ENCODE peak calls at places on chromosomes 1 and 21, in eight cellular contexts. C is GM23248; A is astrocyte; K is CD4-positive, CD25-positive, alpha-beta regulatory T cell; Y is tibial artery; N is lower lobe of right lung; F is fibroblast of lung; Q is NT2/D1. M is an unnamed sample.

GRCh38 chr1:11707621-11708276 is 16.2 kb downstream of the DRAXIN start:
- DNase-seq in C (no peak), A (no peak), K (no peak), Y (no peak), N (peak; percentile 64), F (no peak), Q (no peak), M (peak; percentile 83)

GRCh38 chr21:42120056-42120903 is 49.2 kb downstream of the UMODL1 start:
- DNase-seq in C (no peak), A (no peak), K (no peak), Y (no peak), N (no peak), F (no peak), Q (no peak), M (no peak)

GRCh38 chr21:34745557-34746255 is 76.9 kb downstream of the CLIC6 start:
- DNase-seq in C (peak; percentile 90), A (peak; percentile 59), K (peak; percentile 18), Y (peak; percentile 75), N (peak; percentile 80), F (peak; percentile 90), Q (peak; percentile 92), M (peak; percentile 74)

GRCh38 chr1:90362163-90362562 is 354.9 kb downstream of the BARHL2 start:
- DNase-seq in C (no peak), A (no peak), K (no peak), Y (no peak), N (no peak), F (no peak), Q (no peak), M (no peak)

GRCh38 chr1:109371271-109371739 is 26.4 kb downstream of the SORT1 start:
- DNase-seq in C (peak; percentile 93), A (peak; percentile 71), K (no peak), Y (peak; percentile 79), N (no peak), F (peak; percentile 77), Q (no peak), M (no peak)

GRCh38 chr1:200223207-200223606 is 186.6 kb downstream of the ZNF281 start:
- DNase-seq in C (no peak), A (no peak), K (no peak), Y (no peak), N (no peak), F (no peak), Q (no peak), M (no peak)

GRCh38 chr1:77948841-77949424 is 29.9 kb downstream of the FUBP1 start:
- DNase-seq in C (peak; percentile 70), A (peak; percentile 17), K (no peak), Y (no peak), N (no peak), F (peak; percentile 57), Q (no peak), M (no peak)

GRCh38 chr1:41957568-41957967 is 38.8 kb upstream of the HIVEP3 start:
- DNase-seq in C (peak; percentile 94), A (peak; percentile 91), K (no peak), Y (no peak), N (no peak), F (no peak), Q (no peak), M (no peak)

GRCh38 chr1:179728266-179728665 is 14.8 kb upstream of the FAM163A start:
- DNase-seq in C (peak; percentile 11), A (no peak), K (no peak), Y (no peak), N (no peak), F (no peak), Q (no peak), M (no peak)

GRCh38 chr21:45152265-45152746 is 77.9 kb downstream of the ADARB1 start:
- DNase-seq in C (no peak), A (peak; percentile 44), K (peak; percentile 14), Y (peak; percentile 74), N (peak; percentile 77), F (no peak), Q (no peak), M (no peak)

GRCh38 chr1:29712275-29712633 is 475.9 kb downstream of the PTPRU start:
- DNase-seq in C (no peak), A (no peak), K (no peak), Y (no peak), N (no peak), F (no peak), Q (no peak), M (no peak)

GRCh38 chr1:216785760-216786159 is 62.5 kb upstream of the ESRRG start:
- DNase-seq in C (no peak), A (no peak), K (no peak), Y (no peak), N (no peak), F (peak; percentile 20), Q (no peak), M (no peak)

GRCh38 chr21:34977333-34977732 is 71.8 kb downstream of the RUNX1 start:
- DNase-seq in C (no peak), A (no peak), K (no peak), Y (no peak), N (no peak), F (no peak), Q (no peak), M (no peak)

GRCh38 chr1:33641099-33641830 is 168.8 kb downstream of the ZSCAN20 start:
- DNase-seq in C (peak; percentile 81), A (peak; percentile 16), K (no peak), Y (no peak), N (no peak), F (no peak), Q (peak; percentile 47), M (no peak)

GRCh38 chr1:209012443-209013196 is 570.9 kb upstream of the CAMK1G start:
- DNase-seq in C (no peak), A (no peak), K (no peak), Y (no peak), N (no peak), F (no peak), Q (no peak), M (no peak)

GRCh38 chr21:16912075-16912474 is 600.8 kb upstream of the CXADR start:
- DNase-seq in C (peak; percentile 67), A (peak; percentile 84), K (no peak), Y (no peak), N (no peak), F (peak; percentile 4), Q (no peak), M (no peak)

GRCh38 chr1:2642560-2643413 is 10.0 kb upstream of the MMEL1 start:
- DNase-seq in C (peak; percentile 95), A (peak; percentile 74), K (peak; percentile 93), Y (peak; percentile 93), N (peak; percentile 92), F (peak; percentile 87), Q (peak; percentile 71), M (peak; percentile 83)

DNA sequence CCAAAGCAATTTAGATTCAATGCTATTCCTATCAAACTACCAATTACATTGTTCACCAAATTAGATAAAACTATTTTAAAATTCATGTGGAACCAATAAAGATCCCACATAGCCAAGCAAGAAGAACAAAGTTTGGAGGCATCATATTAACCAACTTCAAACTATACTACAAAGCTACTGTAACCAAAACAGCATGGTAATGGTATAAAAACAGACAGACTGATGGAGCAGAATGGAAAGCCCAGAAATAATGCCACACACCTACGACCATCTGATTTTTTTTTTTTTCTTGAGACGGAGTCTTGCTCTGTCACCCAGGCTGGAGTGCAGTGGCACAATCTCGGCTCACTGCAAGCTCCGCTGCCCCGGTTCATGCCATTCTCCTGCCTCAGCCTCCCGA is 7.1 kb downstream of the ZNF124 start:
- DNase-seq in C (no peak), A (no peak), K (no peak), Y (no peak), N (no peak), F (no peak), Q (no peak), M (no peak)
- H3K9me3 ChIP-seq in C (peaks cover 4% of the 10 kb centered on the region), A (peaks cover 3% of the 10 kb centered on the region), K (peaks cover 65% of the 10 kb centered on the region), Y (peaks cover 17% of the 10 kb centered on the region), N (peaks cover 74% of the 10 kb centered on the region), F (no peaks in the 10 kb centered on the region), Q (peaks cover 84% of the 10 kb centered on the region), M (peaks cover 52% of the 10 kb centered on the region)

GRCh38 chr1:230621290-230622022 is 20.8 kb upstream of the COG2 start:
- DNase-seq in C (no peak), A (no peak), K (no peak), Y (no peak), N (no peak), F (no peak), Q (no peak), M (no peak)
- H3K9me3 ChIP-seq in C (no peaks in the 10 kb centered on the region), A (no peaks in the 10 kb centered on the region), K (no peaks in the 10 kb centered on the region), Y (no peaks in the 10 kb centered on the region), N (no peaks in the 10 kb centered on the region), F (no peaks in the 10 kb centered on the region), Q (no peaks in the 10 kb centered on the region), M (no peaks in the 10 kb centered on the region)

DNA sequence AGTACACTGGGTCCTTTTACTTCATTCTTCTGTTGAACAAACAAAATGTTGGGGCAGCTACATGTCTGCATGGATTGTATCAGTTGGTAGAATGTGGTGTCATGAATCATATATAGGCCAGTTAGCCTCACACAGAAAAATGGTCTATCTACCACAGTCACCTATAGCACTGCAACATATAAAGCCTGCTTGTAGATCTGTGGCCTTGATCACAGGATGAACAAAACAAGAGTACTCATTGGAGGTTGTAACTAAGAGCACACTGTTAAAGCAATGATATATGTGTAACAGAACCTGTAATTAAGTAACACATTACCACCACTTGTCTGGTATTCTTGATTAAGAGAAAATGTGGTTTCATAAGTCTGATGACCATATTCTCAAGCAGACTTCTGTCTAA is 167.3 kb upstream of the SGIP1 start:
- DNase-seq in C (no peak), A (no peak), K (no peak), Y (no peak), N (no peak), F (no peak), Q (no peak), M (no peak)
- H3K9me3 ChIP-seq in C (no peaks in the 10 kb centered on the region), A (no peaks in the 10 kb centered on the region), K (no peaks in the 10 kb centered on the region), Y (no peaks in the 10 kb centered on the region), N (no peaks in the 10 kb centered on the region), F (no peaks in the 10 kb centered on the region), Q (no peaks in the 10 kb centered on the region), M (no peaks in the 10 kb centered on the region)

GRCh38 chr21:33317226-33317625 is 7.5 kb upstream of the IFNAR1 start:
- DNase-seq in C (no peak), A (no peak), K (no peak), Y (no peak), N (no peak), F (peak; percentile 42), Q (no peak), M (no peak)

GRCh38 chr21:33313183-33313582 is 11.6 kb upstream of the IFNAR1 start:
- DNase-seq in C (no peak), A (no peak), K (no peak), Y (no peak), N (no peak), F (no peak), Q (no peak), M (no peak)

GRCh38 chr21:33314096-33314495 is 10.7 kb upstream of the IFNAR1 start:
- DNase-seq in C (peak; percentile 46), A (peak; percentile 90), K (no peak), Y (no peak), N (no peak), F (no peak), Q (no peak), M (no peak)

GRCh38 chr21:33309778-33310177 is 15.0 kb upstream of the IFNAR1 start:
- DNase-seq in C (no peak), A (no peak), K (no peak), Y (no peak), N (no peak), F (no peak), Q (no peak), M (no peak)

DNA sequence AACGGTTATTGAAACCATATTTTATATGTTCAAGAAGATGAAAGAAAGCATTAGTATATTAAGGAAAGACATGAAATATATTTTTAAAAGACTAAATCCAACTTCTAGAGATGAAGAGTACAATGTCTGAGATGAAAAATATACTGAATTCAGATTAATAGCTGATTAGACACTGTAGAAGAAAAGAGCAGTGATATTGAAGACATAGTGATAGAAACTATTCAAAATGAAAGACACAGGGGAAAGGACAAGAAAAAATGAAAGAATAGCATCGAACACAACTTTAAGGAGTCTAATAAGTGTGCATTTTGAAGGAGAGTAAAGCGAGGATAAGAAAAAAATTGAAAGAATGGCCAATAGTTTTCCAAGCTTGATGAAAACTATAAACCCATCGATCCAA is 11.2 kb upstream of the IFNAR1 start:
- DNase-seq in C (no peak), A (no peak), K (no peak), Y (no peak), N (no peak), F (no peak), Q (no peak), M (no peak)
- H3K9me3 ChIP-seq in C (no peaks in the 10 kb centered on the region), A (no peaks in the 10 kb centered on the region), K (no peaks in the 10 kb centered on the region), Y (no peaks in the 10 kb centered on the region), N (no peaks in the 10 kb centered on the region), F (no peaks in the 10 kb centered on the region), Q (no peaks in the 10 kb centered on the region), M (no peaks in the 10 kb centered on the region)

M was measured in breast epithelium.